ENCODE peak calls at places on chromosomes 16 and 17, in eight cellular contexts. F, E, L, S, G, M, H and A are unnamed samples.

GRCh38 chr17:21015564-21015963 is 27.2 kb downstream of the USP22 start:
- DNase-seq in M (no peak), E (no peak), H (no peak), L (no peak), S (no peak), F (no peak), G (no peak), A (no peak)

GRCh38 chr17:65573283-65573603 is 11.8 kb upstream of the AXIN2 start:
- DNase-seq in S (no peak), M (no peak), G (no peak), L (no peak), H (no peak), E (no peak), F (no peak), A (no peak)

GRCh38 chr16:3696425-3697218 is 20.7 kb downstream of the TRAP1 start:
- DNase-seq in F (no peak), H (peak), L (peak), G (no peak), E (peak), S (no peak), M (no peak), A (no peak)

GRCh38 chr16:72832640-72833039 is 215.3 kb downstream of the ZFHX3 start:
- DNase-seq in M (peak), L (peak), F (no peak), H (peak), E (peak), G (no peak), S (peak), A (peak)

GRCh38 chr16:50669741-50670140 is 11.4 kb downstream of the SNX20 start:
- DNase-seq in F (no peak), L (no peak), G (no peak), E (no peak), S (no peak), M (no peak), H (no peak), A (no peak)

GRCh38 chr16:86375370-86375769 is 135.0 kb upstream of the FOXF1 start:
- DNase-seq in F (no peak), L (peak), G (no peak), E (no peak), H (peak), S (no peak), M (no peak), A (peak)

GRCh38 chr17:42618442-42619150 is 9.1 kb downstream of the TUBG1 start:
- DNase-seq in S (peak), F (peak), M (no peak), L (peak), E (no peak), H (peak), G (no peak), A (no peak)

GRCh38 chr16:25827709-25828108 is 135.9 kb downstream of the HS3ST4 start:
- DNase-seq in G (no peak), F (no peak), S (no peak), H (no peak), E (no peak), L (no peak), M (no peak), A (no peak)

GRCh38 chr16:63613701-63614100 is 1508.2 kb downstream of the CDH11 start:
- DNase-seq in E (no peak), L (no peak), S (no peak), F (no peak), H (peak), M (no peak), G (peak), A (no peak)

GRCh38 chr16:21272253-21272652 is 5.8 kb downstream of the CRYM start:
- DNase-seq in G (no peak), E (no peak), H (no peak), F (no peak), L (no peak), M (no peak), S (no peak), A (no peak)

GRCh38 chr16:28543072-28543471 is 4.3 kb upstream of the NUPR1 start:
- DNase-seq in G (no peak), L (no peak), S (no peak), F (peak), E (no peak), M (no peak), H (no peak), A (no peak)

GRCh38 chr16:69064164-69064563 is 41.3 kb upstream of the HAS3 start:
- DNase-seq in G (no peak), L (peak), F (no peak), M (no peak), S (no peak), E (no peak), H (no peak), A (no peak)

GRCh38 chr17:59711936-59712335 is 4.5 kb downstream of the VMP1 start:
- DNase-seq in G (no peak), F (no peak), E (no peak), H (no peak), M (no peak), L (no peak), S (no peak), A (no peak)

GRCh38 chr16:88645941-88646340 is 4.9 kb downstream of the CYBA start:
- DNase-seq in L (no peak), G (no peak), H (no peak), F (no peak), M (no peak), E (no peak), S (no peak), A (no peak)

GRCh38 chr17:70168044-70168978 is 1.0 kb upstream of the KCNJ2 start:
- DNase-seq in E (peak), M (peak), H (peak), S (peak), L (no peak), G (peak), F (peak), A (peak)

GRCh38 chr16:19844945-19845641 is 39.6 kb downstream of the GPRC5B start:
- DNase-seq in M (no peak), S (no peak), F (no peak), E (peak), H (peak), G (no peak), L (peak), A (peak)

GRCh38 chr17:13735444-13735843 is 133.7 kb upstream of the HS3ST3A1 start:
- DNase-seq in H (peak), L (peak), S (no peak), G (no peak), M (no peak), E (no peak), F (no peak), A (no peak)

GRCh38 chr17:2701161-2701995 is 10.2 kb downstream of the CLUH start:
- DNase-seq in S (no peak), H (no peak), F (no peak), L (no peak), G (no peak), E (no peak), M (no peak), A (no peak)

GRCh38 chr17:1743094-1743452 is 402 bp downstream of the SERPINF2 start:
- DNase-seq in M (no peak), S (no peak), L (no peak), E (no peak), H (no peak), F (no peak), G (no peak), A (no peak)

GRCh38 chr16:67179421-67180080 is 4.2 kb downstream of the MATCAP1 start:
- DNase-seq in F (no peak), E (no peak), H (no peak), G (no peak), L (no peak), S (no peak), M (no peak), A (no peak)

GRCh38 chr16:35311475-35311874 is 1852.1 kb downstream of the TP53TG3F start:
- DNase-seq in S (no peak), G (no peak), M (no peak), H (no peak), F (no peak), L (no peak), E (no peak), A (no peak)

GRCh38 chr16:3035972-3036725 is 595 bp downstream of the BICDL2 start:
- DNase-seq in F (no peak), S (peak), G (no peak), M (no peak), H (no peak), L (no peak), E (no peak), A (no peak)

GRCh38 chr16:6880263-6880662 is 452.4 kb upstream of the RBFOX1 start:
- DNase-seq in L (no peak), S (no peak), G (no peak), F (no peak), M (no peak), H (no peak), E (no peak), A (no peak)

GRCh38 chr17:13437966-13438779 is 163.6 kb downstream of the HS3ST3A1 start:
- DNase-seq in E (no peak), G (no peak), S (no peak), H (peak), L (no peak), F (no peak), M (no peak), A (no peak)

GRCh38 chr17:56866496-56866895 is 32.5 kb downstream of the DGKE start:
- DNase-seq in M (no peak), L (no peak), S (no peak), G (no peak), E (no peak), F (no peak), H (no peak), A (no peak)

GRCh38 chr16:10242916-10243315 is 60.7 kb upstream of the GRIN2A start:
- DNase-seq in S (no peak), E (no peak), H (no peak), G (no peak), L (no peak), M (no peak), F (no peak), A (no peak)

GRCh38 chr17:81397314-81398169 is 2.3 kb downstream of the BAHCC1 start:
- DNase-seq in S (no peak), M (no peak), E (no peak), F (no peak), G (no peak), H (peak), L (peak), A (peak)

GRCh38 chr16:49679085-49679484 is 176.8 kb downstream of the ZNF423 start:
- DNase-seq in L (no peak), E (no peak), H (no peak), M (no peak), F (no peak), S (no peak), G (no peak), A (no peak)

GRCh38 chr16:85107083-85107482 is 5.2 kb downstream of the CIBAR2 start:
- DNase-seq in L (no peak), S (no peak), F (no peak), G (no peak), M (no peak), H (no peak), E (no peak), A (no peak)

GRCh38 chr17:37048806-37049205 is 100.1 kb downstream of the AATF start:
- DNase-seq in H (no peak), L (no peak), M (no peak), S (no peak), F (no peak), G (no peak), E (no peak), A (no peak)